ENCODE peak calls at places on chromosomes 16 and 17, in four cellular contexts. K is heart right ventricle; C is CD8-positive, alpha-beta T cell; B is Panc1. D is an unnamed sample.

GRCh38 chr16:21638573-21638975 is 13.8 kb downstream of the IGSF6 start:
- DNase-seq in K (no peak), C (no peak), B (no peak), D (peak)

GRCh38 chr17:77825621-77826020 is 132.9 kb upstream of the TNRC6C start:
- DNase-seq in K (no peak), C (no peak), B (no peak), D (no peak)

GRCh38 chr16:57840833-57841232 is 38.5 kb upstream of the KIFC3 start:
- DNase-seq in K (no peak), C (no peak), B (no peak), D (no peak)

GRCh38 chr16:87198881-87199280 is 118.3 kb downstream of the C16orf95 start:
- DNase-seq in K (no peak), C (no peak), B (no peak), D (no peak)

GRCh38 chr17:73480740-73481139 is 163.5 kb downstream of the SDK2 start:
- DNase-seq in K (peak), C (no peak), B (no peak), D (no peak)

GRCh38 chr17:58344047-58344790 is 7.8 kb downstream of the SUPT4H1 start:
- DNase-seq in K (no peak), C (peak), B (no peak), D (no peak)

GRCh38 chr17:51641999-51642398 is 381.7 kb downstream of the UTP18 start:
- DNase-seq in K (no peak), C (no peak), B (no peak), D (no peak)

GRCh38 chr17:4006745-4007211 is 42.5 kb upstream of the ATP2A3 start:
- DNase-seq in K (no peak), C (no peak), B (no peak), D (no peak)

GRCh38 chr17:50431219-50431618 is 5.2 kb downstream of the ACSF2 start:
- DNase-seq in K (no peak), C (no peak), B (no peak), D (no peak)

GRCh38 chr16:72371307-72372081 is 199.5 kb upstream of the PMFBP1 start:
- DNase-seq in K (no peak), C (no peak), B (no peak), D (peak)

GRCh38 chr16:50245417-50246298 is 20.7 kb upstream of the ADCY7 start:
- DNase-seq in K (peak), C (peak), B (no peak), D (peak)

GRCh38 chr17:40319651-40320550 is 10.9 kb downstream of the RARA start:
- DNase-seq in K (peak), C (peak), B (no peak), D (no peak)

GRCh38 chr16:89860747-89861304 is 12.6 kb upstream of the TCF25 start:
- DNase-seq in K (peak), C (peak), B (peak), D (peak)

GRCh38 chr16:89862732-89863131 is 10.7 kb upstream of the TCF25 start:
- DNase-seq in K (no peak), C (no peak), B (no peak), D (no peak)

GRCh38 chr16:89861648-89862047 is 11.7 kb upstream of the TCF25 start:
- DNase-seq in K (no peak), C (no peak), B (no peak), D (no peak)

GRCh38 chr16:89864421-89864820 is 9.0 kb upstream of the TCF25 start:
- DNase-seq in K (no peak), C (no peak), B (no peak), D (no peak)

DNA sequence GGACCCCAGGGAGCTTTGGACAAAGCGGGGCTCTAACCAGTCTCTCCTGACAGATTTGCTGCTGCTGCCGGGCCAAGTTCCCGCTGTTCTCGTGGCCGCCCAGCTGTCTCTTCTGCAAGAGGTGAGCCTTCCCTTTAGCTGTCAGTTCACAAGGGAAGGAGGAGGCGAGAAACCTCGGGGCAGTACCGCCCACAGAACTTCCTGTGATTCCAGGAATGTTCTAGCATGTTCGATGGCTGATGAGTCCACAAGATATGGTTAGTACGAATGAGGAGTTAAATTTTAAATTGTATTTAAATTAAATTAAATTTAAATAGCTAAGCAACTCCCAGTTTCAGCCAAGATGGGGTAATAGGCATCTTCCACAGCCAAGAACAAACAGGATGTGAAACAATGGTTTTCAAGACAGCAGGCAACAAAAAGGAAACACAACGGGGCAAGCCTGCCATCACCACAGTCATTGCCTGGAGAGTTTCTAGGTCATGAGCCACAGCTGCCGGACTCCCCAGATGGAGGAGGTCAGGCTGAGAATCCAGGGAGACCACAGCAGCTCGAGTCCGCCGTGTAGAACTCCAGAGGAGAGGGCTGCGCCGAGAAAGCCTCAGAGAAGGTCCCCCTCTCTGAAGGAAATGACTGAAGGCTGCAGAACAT is 9.5 kb upstream of the TCF25 start:
- DNase-seq in K (peak), C (peak), B (no peak), D (peak)
- H3K4me3 ChIP-seq in K (no peak), C (peak), B (no peak), D (peak)

GRCh38 chr17:81926451-81927144 is 937 bp downstream of the MAFG start:
- DNase-seq in K (peak), C (peak), B (no peak), D (peak)

GRCh38 chr17:81928497-81929252 is 1.1 kb upstream of the MAFG start:
- DNase-seq in K (no peak), C (no peak), B (no peak), D (no peak)

GRCh38 chr17:81929253-81930141 is 2.0 kb upstream of the MAFG start:
- DNase-seq in K (no peak), C (no peak), B (no peak), D (no peak)

GRCh38 chr17:81927145-81927652 is 336 bp downstream of the MAFG start:
- DNase-seq in K (no peak), C (no peak), B (no peak), D (no peak)

GRCh38 chr17:81927653-81928496 is at the start of gene MAFG:
- DNase-seq in K (peak), C (peak), B (no peak), D (peak)
- TF ChIP-seq CTCF in K (peak), C (no peak), B (peak), D (peak)

DNA sequence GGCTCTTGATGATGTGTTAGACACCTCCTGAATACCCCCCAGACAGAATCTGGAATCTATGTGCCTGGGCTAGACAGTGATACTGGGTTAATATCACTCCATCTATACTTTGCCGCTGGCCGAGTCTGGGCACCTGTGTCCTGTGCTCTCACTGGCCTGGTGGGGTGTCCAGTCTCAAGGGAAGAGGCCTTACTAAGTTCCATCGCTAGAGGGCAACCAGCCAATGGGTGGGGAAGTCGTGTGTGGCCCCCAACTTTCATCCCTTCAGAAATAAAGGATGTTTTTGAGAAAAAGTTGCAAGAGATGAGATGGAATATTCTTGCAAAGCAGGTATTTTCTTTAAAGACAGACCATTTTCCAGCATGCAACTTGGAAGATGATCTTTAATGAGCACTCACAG is 1.6 kb upstream of the GLP2R start:
- DNase-seq in K (no peak), C (no peak), B (no peak), D (no peak)
- H3K4me3 ChIP-seq in K (no peak), C (no peak), B (no peak), D (no peak)

GRCh38 chr17:60745544-60745943 is 67.9 kb downstream of the BCAS3 start:
- DNase-seq in K (no peak), C (no peak), B (no peak), D (peak)
- TF ChIP-seq CTCF in K (no peak), C (no peak), B (peak), D (no peak)

DNA sequence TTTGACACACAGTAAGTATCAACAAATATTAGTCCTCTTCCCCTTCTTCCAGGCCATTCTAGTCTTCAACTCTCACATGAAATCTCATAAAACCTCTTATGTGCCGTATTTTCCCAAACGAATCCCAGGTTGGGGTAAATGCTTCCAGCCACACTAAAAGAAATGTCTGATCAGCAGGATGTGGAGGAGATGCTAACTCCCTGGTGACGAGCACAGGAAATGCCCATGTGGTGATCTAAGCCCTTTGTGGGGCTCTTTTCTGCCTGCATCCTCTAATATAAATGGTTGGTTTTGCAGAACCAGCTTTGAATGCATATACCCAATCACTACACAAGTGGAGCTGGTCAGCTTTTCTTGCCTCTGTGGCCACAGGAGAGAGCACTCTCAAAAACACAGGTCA is 498.2 kb upstream of the ERCC4 start:
- DNase-seq in K (no peak), C (no peak), B (no peak), D (no peak)
- H3K4me3 ChIP-seq in K (no peak), C (no peak), B (no peak), D (no peak)

DNA sequence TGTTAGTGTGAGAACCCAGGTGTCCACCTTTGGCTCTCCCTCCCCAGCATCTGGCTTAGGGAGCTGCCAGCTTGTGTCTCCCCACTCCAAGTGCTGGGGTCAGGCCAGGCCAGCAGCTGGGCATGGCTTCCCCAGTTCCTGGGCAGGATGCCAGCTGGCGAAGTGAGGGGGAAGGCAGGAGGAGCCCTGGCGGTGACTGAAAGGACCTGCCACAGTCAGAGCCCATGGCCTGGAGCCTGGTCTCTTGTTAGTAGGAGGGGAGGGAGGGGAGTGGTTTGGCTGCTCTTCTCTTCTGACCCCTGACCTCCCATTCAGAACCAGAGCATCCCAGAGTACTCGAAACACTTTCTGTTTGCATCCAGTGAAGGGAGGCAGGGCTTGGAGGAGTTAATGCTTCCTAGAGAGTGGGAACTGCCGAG is 586 bp downstream of the CHD3 start:
- DNase-seq in K (peak), C (peak), B (no peak), D (peak)
- TF ChIP-seq CTCF in K (peak), C (no peak), B (no peak), D (peak)

GRCh38 chr17:31540602-31541307 is 149.3 kb downstream of the RAB11FIP4 start:
- DNase-seq in K (no peak), C (no peak), B (no peak), D (no peak)

GRCh38 chr17:31536451-31536850 is 145.0 kb downstream of the RAB11FIP4 start:
- DNase-seq in K (no peak), C (no peak), B (no peak), D (no peak)

GRCh38 chr17:31537558-31537957 is 146.1 kb downstream of the RAB11FIP4 start:
- DNase-seq in K (no peak), C (no peak), B (no peak), D (peak)

GRCh38 chr17:31535581-31535981 is 144.1 kb downstream of the RAB11FIP4 start:
- DNase-seq in K (no peak), C (no peak), B (no peak), D (no peak)

GRCh38 chr17:31538080-31538762 is 146.7 kb downstream of the RAB11FIP4 start:
- DNase-seq in K (no peak), C (no peak), B (no peak), D (no peak)
- H3K4me3 ChIP-seq in K (no peak), C (no peak), B (no peak), D (no peak)

GRCh38 chr17:63497708-63498483 is 21.0 kb downstream of the ACE start:
- DNase-seq in K (no peak), C (no peak), B (no peak), D (no peak)
- TF ChIP-seq CTCF in K (peak), C (no peak), B (no peak), D (no peak)

DNA sequence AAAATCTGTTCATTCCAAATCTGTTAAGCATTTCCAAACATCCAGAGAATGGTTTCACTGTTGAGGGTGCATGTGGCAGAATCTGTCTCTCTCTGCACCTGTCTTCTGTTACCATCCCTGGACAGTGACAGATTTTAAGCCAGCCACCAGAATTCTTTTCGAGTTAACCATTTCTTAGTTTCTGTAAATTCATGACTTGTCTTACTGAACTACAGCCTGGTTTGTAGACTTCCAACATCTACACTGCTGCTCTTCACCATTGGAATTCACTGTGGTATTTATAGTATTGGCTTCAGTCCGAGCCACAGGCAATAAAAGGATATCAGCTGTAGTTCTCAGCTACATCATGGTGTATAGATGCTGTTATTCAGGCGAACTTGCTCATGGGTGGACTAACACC is 47.6 kb downstream of the GOSR1 start:
- DNase-seq in K (no peak), C (no peak), B (no peak), D (peak)
- H3K4me3 ChIP-seq in K (no peak), C (no peak), B (no peak), D (no peak)

DNA sequence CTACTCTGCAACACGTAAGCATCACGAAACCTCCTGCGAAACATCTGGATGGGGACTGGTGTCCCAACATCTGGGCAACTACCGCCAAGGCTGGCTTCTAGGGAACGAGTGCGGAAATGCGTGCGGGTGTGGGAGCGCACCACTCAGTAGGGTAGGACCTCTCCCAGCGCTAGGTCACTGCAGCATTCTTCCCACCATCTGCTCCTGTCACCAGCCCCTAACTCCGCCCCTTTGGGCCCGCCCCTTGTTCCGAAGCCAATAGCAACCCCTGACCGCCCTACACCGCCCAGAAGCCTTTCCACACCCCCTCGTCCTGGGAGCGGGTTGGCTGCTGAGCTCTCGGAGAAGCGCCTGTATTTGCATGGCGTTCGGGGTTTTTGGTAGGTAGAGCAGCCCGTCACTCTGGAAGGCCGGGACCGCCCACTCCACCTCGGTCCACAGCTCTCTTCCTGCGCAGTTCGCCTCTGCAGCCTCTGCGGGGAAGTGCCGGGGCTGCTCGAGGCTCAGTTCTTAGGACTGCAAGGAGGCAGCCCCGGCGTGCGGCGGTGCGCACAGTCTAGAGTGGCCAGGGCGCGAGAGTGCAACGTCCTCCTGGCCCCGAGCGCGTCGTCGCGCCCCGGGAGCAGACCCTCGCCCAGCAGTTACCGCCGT is at the start of gene HS3ST3B1:
- DNase-seq in K (peak), C (peak), B (peak), D (peak)
- TF ChIP-seq CTCF in K (peak), C (peak), B (no peak), D (peak)